ENCODE peak calls at places on chromosomes 13 and 19, in six cellular contexts. Q is SJSA1; Z is naive thymus-derived CD4-positive, alpha-beta T cell; L is heart right ventricle; A is CD8-positive, alpha-beta memory T cell; W is Peyer's patch. Y is an unnamed sample.

GRCh38 chr19:45008554-45008953 is 7.3 kb downstream of the RELB start:
- DNase-seq in Q (no peak), Z (no peak), L (no peak), A (no peak), W (peak; percentile 82), Y (no peak)

GRCh38 chr13:51981355-51981754 is 29.9 kb downstream of the ATP7B start:
- DNase-seq in Q (no peak), Z (no peak), L (no peak), A (no peak), W (no peak), Y (no peak)

GRCh38 chr13:50910483-50910805 is 853 bp downstream of the RNASEH2B start:
- DNase-seq in Q (peak; percentile 61), Z (no peak), L (peak; percentile 36), A (no peak), W (no peak), Y (no peak)

GRCh38 chr13:94997126-94997525 is 284.8 kb upstream of the SOX21 start:
- DNase-seq in Q (no peak), Z (no peak), L (no peak), A (no peak), W (no peak), Y (no peak)

GRCh38 chr13:37107868-37108267 is 2.4 kb upstream of the CSNK1A1L start:
- DNase-seq in Q (no peak), Z (no peak), L (no peak), A (no peak), W (no peak), Y (no peak)

GRCh38 chr19:14091086-14091884 is 734 bp upstream of the SAMD1 start:
- DNase-seq in Q (peak; percentile 57), Z (peak; percentile 75), L (peak; percentile 56), A (no peak), W (peak; percentile 90), Y (peak; percentile 86)

GRCh38 chr19:6739884-6740588 is 556 bp downstream of the TRIP10 start:
- DNase-seq in Q (no peak), Z (peak; percentile 29), L (peak; percentile 47), A (no peak), W (peak; percentile 57), Y (peak; percentile 85)

GRCh38 chr13:99367106-99367616 is 60.0 kb upstream of the GPR183 start:
- DNase-seq in Q (peak; percentile 50), Z (no peak), L (peak; percentile 44), A (no peak), W (no peak), Y (no peak)

GRCh38 chr13:20128459-20128927 is 32.4 kb downstream of the GJA3 start:
- DNase-seq in Q (no peak), Z (no peak), L (no peak), A (no peak), W (no peak), Y (peak; percentile 82)

GRCh38 chr13:32471187-32471922 is 43.4 kb upstream of the N4BP2L1 start:
- DNase-seq in Q (no peak), Z (no peak), L (peak; percentile 64), A (no peak), W (no peak), Y (no peak)

GRCh38 chr19:38557205-38557799 is 60.5 kb downstream of the MAP4K1 start:
- DNase-seq in Q (no peak), Z (no peak), L (no peak), A (peak; percentile 24), W (no peak), Y (peak; percentile 53)

GRCh38 chr13:49225358-49226042 is 5.4 kb downstream of the MLNR start:
- DNase-seq in Q (no peak), Z (no peak), L (no peak), A (no peak), W (no peak), Y (no peak)

GRCh38 chr13:21435231-21435630 is 23.9 kb downstream of the ZDHHC20 start:
- DNase-seq in Q (no peak), Z (no peak), L (no peak), A (no peak), W (no peak), Y (no peak)

GRCh38 chr13:50357136-50357535 is 341.9 kb downstream of the KCNRG start:
- DNase-seq in Q (no peak), Z (no peak), L (no peak), A (no peak), W (no peak), Y (no peak)

GRCh38 chr13:57877596-57877995 is 246.1 kb downstream of the PCDH17 start:
- DNase-seq in Q (no peak), Z (no peak), L (no peak), A (no peak), W (no peak), Y (no peak)

GRCh38 chr13:112842343-112842856 is 126.6 kb upstream of the MCF2L start:
- DNase-seq in Q (no peak), Z (no peak), L (peak; percentile 61), A (no peak), W (no peak), Y (no peak)

GRCh38 chr13:100630564-100630963 is 42.0 kb upstream of the GGACT start:
- DNase-seq in Q (no peak), Z (no peak), L (no peak), A (no peak), W (no peak), Y (no peak)

GRCh38 chr13:113906566-113906965 is 42.7 kb upstream of the GAS6 start:
- DNase-seq in Q (peak; percentile 69), Z (no peak), L (no peak), A (no peak), W (no peak), Y (no peak)

GRCh38 chr13:34156841-34157365 is 339.0 kb downstream of the RFC3 start:
- DNase-seq in Q (peak; percentile 91), Z (no peak), L (peak; percentile 48), A (no peak), W (peak; percentile 62), Y (peak; percentile 74)

GRCh38 chr13:91126806-91127205 is 220.7 kb upstream of the MIR17HG start:
- DNase-seq in Q (no peak), Z (no peak), L (no peak), A (no peak), W (no peak), Y (no peak)

GRCh38 chr19:10279737-10280442 is 6.9 kb upstream of the ICAM4 start:
- DNase-seq in Q (no peak), Z (no peak), L (no peak), A (no peak), W (no peak), Y (no peak)

GRCh38 chr13:92097337-92097903 is 699.0 kb downstream of the GPC5 start:
- DNase-seq in Q (no peak), Z (no peak), L (no peak), A (no peak), W (no peak), Y (no peak)

GRCh38 chr13:80497439-80497838 is 156.5 kb upstream of the SPRY2 start:
- DNase-seq in Q (no peak), Z (no peak), L (no peak), A (no peak), W (no peak), Y (no peak)

GRCh38 chr19:8335343-8336071 is 7.6 kb downstream of the KANK3 start:
- DNase-seq in Q (no peak), Z (no peak), L (no peak), A (no peak), W (peak; percentile 58), Y (no peak)

GRCh38 chr13:112722433-112723250 is 32.8 kb downstream of the ATP11A start:
- DNase-seq in Q (peak; percentile 62), Z (no peak), L (peak; percentile 75), A (no peak), W (peak; percentile 56), Y (peak; percentile 73)

GRCh38 chr13:29861694-29862110 is 11.3 kb upstream of the UBL3 start:
- DNase-seq in Q (peak; percentile 88), Z (no peak), L (no peak), A (no peak), W (no peak), Y (no peak)

GRCh38 chr19:12092065-12092867 is 27.7 kb downstream of the ZNF844 start:
- DNase-seq in Q (peak; percentile 62), Z (peak; percentile 17), L (peak; percentile 90), A (peak; percentile 7), W (peak; percentile 80), Y (peak; percentile 97)

GRCh38 chr13:56837161-56837560 is 303.6 kb upstream of the PRR20A start:
- DNase-seq in Q (no peak), Z (no peak), L (no peak), A (no peak), W (no peak), Y (no peak)
- H3K27ac ChIP-seq in Q (no peak overlapping the region), Z (no peak overlapping the region), L (no peak overlapping the region), A (no peak overlapping the region), W (no peak overlapping the region), Y (no peak overlapping the region)

GRCh38 chr19:2046046-2046907 is 4.8 kb downstream of the MKNK2 start:
- DNase-seq in Q (peak; percentile 43), Z (no peak), L (no peak), A (no peak), W (no peak), Y (peak; percentile 73)
- H3K4me1 ChIP-seq in Q (peaks cover 35% of the 10 kb centered on the region), Z (peaks cover 43% of the 10 kb centered on the region), L (peaks cover 73% of the 10 kb centered on the region), A (peaks cover 68% of the 10 kb centered on the region), W (peaks cover 78% of the 10 kb centered on the region), Y (peaks cover 86% of the 10 kb centered on the region)

GRCh38 chr13:27813826-27814225 is 21.5 kb downstream of the GSX1 start:
- DNase-seq in Q (no peak), Z (no peak), L (no peak), A (no peak), W (no peak), Y (no peak)
- H3K27me3 ChIP-seq in Q (peaks cover 3% of the 10 kb centered on the region), Z (no peaks in the 10 kb centered on the region), L (peaks cover 30% of the 10 kb centered on the region), A (no peaks in the 10 kb centered on the region), W (no peaks in the 10 kb centered on the region), Y (peaks cover 2% of the 10 kb centered on the region)

GRCh38 chr19:47142779-47143178 is 12.1 kb downstream of the SAE1 start:
- DNase-seq in Q (no peak), Z (no peak), L (no peak), A (no peak), W (no peak), Y (no peak)

GRCh38 chr19:47143322-47144073 is 12.9 kb downstream of the SAE1 start:
- DNase-seq in Q (no peak), Z (no peak), L (no peak), A (no peak), W (no peak), Y (no peak)

GRCh38 chr19:47144630-47145029 is 14.0 kb downstream of the SAE1 start:
- DNase-seq in Q (no peak), Z (no peak), L (no peak), A (no peak), W (no peak), Y (no peak)

GRCh38 chr19:47146920-47147319 is 16.3 kb downstream of the SAE1 start:
- DNase-seq in Q (no peak), Z (no peak), L (no peak), A (no peak), W (no peak), Y (no peak)

DNA sequence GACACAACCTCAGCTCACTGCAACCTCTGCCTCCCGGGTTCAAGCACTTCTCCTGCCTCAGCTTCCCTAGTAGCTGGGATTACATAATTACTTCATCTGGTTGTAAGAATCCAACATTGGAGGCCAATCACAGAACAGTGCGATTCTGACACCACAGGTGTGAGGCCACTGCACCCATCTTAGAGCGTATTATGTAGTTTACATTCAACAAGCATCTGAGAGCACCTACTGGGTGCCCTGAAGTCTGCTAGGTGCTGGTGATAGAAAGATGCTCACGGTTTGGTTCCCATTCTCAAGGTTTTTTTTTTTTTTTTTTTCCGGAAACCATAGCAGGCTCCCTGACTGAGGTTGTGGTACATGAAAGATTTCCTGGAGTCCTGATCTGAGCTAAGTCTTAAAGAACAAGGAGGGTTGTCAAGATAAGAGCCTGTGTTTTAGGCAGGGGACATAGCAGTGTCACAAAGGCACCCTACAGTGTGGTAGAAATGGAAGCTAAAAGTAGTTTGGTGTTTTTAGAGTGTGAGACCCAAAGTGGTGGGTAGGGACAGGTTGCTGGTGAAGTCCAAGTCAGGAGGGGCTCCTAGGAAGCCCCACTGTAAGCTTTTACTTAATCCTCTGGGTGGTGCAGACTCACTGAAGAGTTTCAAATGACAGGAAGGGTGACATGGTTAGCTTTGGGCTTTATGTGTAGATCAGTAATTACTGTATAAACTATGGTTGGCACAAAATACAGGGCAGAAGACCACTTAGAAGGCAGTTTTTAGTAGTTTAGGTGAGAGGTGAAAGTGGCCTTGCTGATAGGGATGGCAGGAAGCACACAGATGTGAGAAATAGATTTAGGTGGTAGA is 15.2 kb downstream of the SAE1 start:
- DNase-seq in Q (no peak), Z (peak; percentile 64), L (no peak), A (no peak), W (no peak), Y (no peak)
- H3K27ac ChIP-seq in Q (no peak overlapping the region), Z (peak overlapping the region; percentile 47), L (no peak overlapping the region), A (no peak overlapping the region), W (no peak overlapping the region), Y (no peak overlapping the region)